ENCODE peak calls at places on chromosomes 4 and X, in eight cellular contexts. B is body of pancreas, U is WERI-Rb-1, Z is neuronal stem cell, D is cardiac muscle cell, G is fibroblast of lung, W is sigmoid colon, I is lower lobe of right lung. P is an unnamed sample.

GRCh38 chr4:138542191-138542771 is 300.1 kb upstream of the SLC7A11 start:
- DNase-seq in B (no peak), U (peak; percentile 95), Z (no peak), D (no peak), G (no peak), W (no peak), I (no peak), P (no peak)

GRCh38 chrX:11334165-11334564 is 41.0 kb downstream of the AMELX start:
- DNase-seq in B (no peak), U (no peak), Z (no peak), D (no peak), G (no peak), W (no peak), I (no peak), P (no peak)

GRCh38 chr4:80610845-80611244 is 275.3 kb downstream of the CFAP299 start:
- DNase-seq in B (no peak), U (no peak), Z (no peak), D (no peak), G (peak; percentile 73), W (no peak), I (no peak), P (no peak)

GRCh38 chr4:184792950-184793555 is 32.7 kb downstream of the ACSL1 start:
- DNase-seq in B (peak; percentile 63), U (no peak), Z (no peak), D (no peak), G (peak; percentile 97), W (no peak), I (peak; percentile 51), P (no peak)

GRCh38 chr4:10808591-10808990 is 124.0 kb upstream of the CLNK start:
- DNase-seq in B (peak; percentile 2), U (no peak), Z (no peak), D (no peak), G (peak; percentile 91), W (peak; percentile 67), I (no peak), P (peak; percentile 27)

GRCh38 chr4:76740866-76741662 is 156.9 kb downstream of the SOWAHB start:
- DNase-seq in B (no peak), U (no peak), Z (no peak), D (no peak), G (no peak), W (no peak), I (no peak), P (no peak)

GRCh38 chr4:176498857-176499256 is 179.1 kb downstream of the SPCS3 start:
- DNase-seq in B (no peak), U (no peak), Z (no peak), D (no peak), G (peak; percentile 71), W (no peak), I (no peak), P (no peak)

GRCh38 chr4:123477804-123478209 is 81.2 kb downstream of the SPRY1 start:
- DNase-seq in B (peak; percentile 24), U (no peak), Z (no peak), D (no peak), G (peak; percentile 73), W (no peak), I (no peak), P (no peak)

GRCh38 chr4:169251291-169252235 is 19.2 kb downstream of the SH3RF1 start:
- DNase-seq in B (no peak), U (no peak), Z (no peak), D (no peak), G (no peak), W (no peak), I (no peak), P (no peak)

GRCh38 chr4:123418486-123418931 is 21.9 kb downstream of the SPRY1 start:
- DNase-seq in B (peak; percentile 47), U (no peak), Z (peak; percentile 85), D (peak; percentile 50), G (peak; percentile 85), W (no peak), I (no peak), P (no peak)

GRCh38 chrX:30161043-30161442 is 54.3 kb upstream of the MAGEB2 start:
- DNase-seq in B (no peak), U (no peak), Z (no peak), D (no peak), G (no peak), W (no peak), I (no peak), P (no peak)

GRCh38 chrX:153408871-153409351 is 2.4 kb upstream of the ZFP92 start:
- DNase-seq in B (no peak), U (no peak), Z (no peak), D (no peak), G (no peak), W (peak; percentile 51), I (no peak), P (no peak)

GRCh38 chrX:53435997-53436396 is 1.8 kb upstream of the HSD17B10 start:
- DNase-seq in B (peak; percentile 60), U (peak; percentile 75), Z (no peak), D (peak; percentile 67), G (peak; percentile 64), W (peak; percentile 74), I (peak; percentile 53), P (no peak)

GRCh38 chr4:81030617-81031388 is at the start of gene BMP3:
- DNase-seq in B (peak; percentile 4), U (peak; percentile 54), Z (peak; percentile 43), D (peak; percentile 50), G (peak; percentile 48), W (peak; percentile 86), I (peak; percentile 75), P (no peak)

GRCh38 chr4:1972414-1972813 is 36.4 kb downstream of the NELFA start:
- DNase-seq in B (no peak), U (no peak), Z (no peak), D (no peak), G (no peak), W (peak; percentile 40), I (no peak), P (no peak)

GRCh38 chrX:51148848-51149247 is 183.8 kb upstream of the NUDT10 start:
- DNase-seq in B (peak; percentile 2), U (no peak), Z (no peak), D (peak; percentile 34), G (no peak), W (no peak), I (no peak), P (no peak)

DNA sequence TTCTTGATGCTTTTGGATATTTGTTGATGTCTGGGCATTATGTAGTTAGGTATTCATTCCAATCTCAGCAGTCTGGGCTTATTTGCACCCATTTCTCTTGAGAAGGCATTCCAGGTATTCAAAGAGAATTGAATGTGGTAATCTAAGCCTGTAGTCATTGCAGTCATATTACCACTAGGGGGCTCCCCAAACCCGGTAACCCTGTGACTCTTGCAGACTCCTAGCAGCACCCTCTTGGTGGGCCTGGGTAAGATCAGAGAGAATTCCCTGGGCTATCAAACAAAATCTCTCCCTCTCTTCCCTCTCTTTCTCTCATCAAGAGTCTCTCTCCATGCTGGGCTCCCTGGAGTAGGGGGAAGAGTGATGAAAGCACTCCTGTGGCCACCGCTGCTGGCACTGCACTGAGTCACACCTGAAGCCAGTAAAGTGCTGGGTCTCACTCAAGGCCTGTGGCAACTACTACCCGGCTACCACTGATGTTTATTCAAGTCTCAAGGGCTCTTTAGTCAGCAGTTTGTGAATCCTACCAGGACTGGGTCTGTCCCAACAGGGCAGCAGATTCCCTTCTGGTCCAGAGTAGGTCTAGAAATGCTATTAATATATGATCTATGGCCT is 187.7 kb upstream of the NUDT10 start:
- DNase-seq in B (peak; percentile 16), U (peak; percentile 47), Z (peak; percentile 45), D (peak; percentile 71), G (peak; percentile 25), W (no peak), I (no peak), P (no peak)
- H3K27me3 ChIP-seq in B (no peaks in the 10 kb centered on the region), U (peaks cover 28% of the 10 kb centered on the region), Z (no peaks in the 10 kb centered on the region), D (no peaks in the 10 kb centered on the region), G (no peaks in the 10 kb centered on the region), W (no peaks in the 10 kb centered on the region), I (no peaks in the 10 kb centered on the region), P (no peaks in the 10 kb centered on the region)

GRCh38 chrX:16838202-16839066 is 31.7 kb downstream of the RBBP7 start:
- DNase-seq in B (no peak), U (no peak), Z (no peak), D (peak; percentile 66), G (peak; percentile 87), W (no peak), I (no peak), P (no peak)
- H3K36me3 ChIP-seq in B (no peaks in the 10 kb centered on the region), U (peaks cover 91% of the 10 kb centered on the region), Z (peaks cover 2% of the 10 kb centered on the region), D (peaks cover 17% of the 10 kb centered on the region), G (peaks cover 10% of the 10 kb centered on the region), W (no peaks in the 10 kb centered on the region), I (peaks cover 42% of the 10 kb centered on the region), P (no peaks in the 10 kb centered on the region)

GRCh38 chr4:54659213-54660144 is 1.7 kb downstream of the KIT start:
- DNase-seq in B (no peak), U (no peak), Z (peak; percentile 37), D (peak; percentile 47), G (peak; percentile 25), W (no peak), I (no peak), P (no peak)
- H3K27me3 ChIP-seq in B (no peaks in the 10 kb centered on the region), U (peaks cover 43% of the 10 kb centered on the region), Z (peaks cover 23% of the 10 kb centered on the region), D (peaks cover 76% of the 10 kb centered on the region), G (peaks cover 15% of the 10 kb centered on the region), W (peaks cover 53% of the 10 kb centered on the region), I (peaks cover 39% of the 10 kb centered on the region), P (no peaks in the 10 kb centered on the region)

GRCh38 chrX:150216716-150217115 is 146.4 kb upstream of the MAMLD1 start:
- DNase-seq in B (no peak), U (no peak), Z (no peak), D (no peak), G (no peak), W (no peak), I (no peak), P (no peak)
- H3K36me3 ChIP-seq in B (no peaks in the 10 kb centered on the region), U (no peaks in the 10 kb centered on the region), Z (no peaks in the 10 kb centered on the region), D (no peaks in the 10 kb centered on the region), G (no peaks in the 10 kb centered on the region), W (no peaks in the 10 kb centered on the region), I (no peaks in the 10 kb centered on the region), P (no peaks in the 10 kb centered on the region)

GRCh38 chr4:48591372-48591771 is 101.3 kb downstream of the ZAR1 start:
- DNase-seq in B (no peak), U (no peak), Z (no peak), D (peak; percentile 44), G (no peak), W (no peak), I (no peak), P (no peak)

GRCh38 chr4:48594185-48594584 is 104.1 kb downstream of the ZAR1 start:
- DNase-seq in B (no peak), U (peak; percentile 80), Z (peak; percentile 47), D (no peak), G (no peak), W (no peak), I (no peak), P (no peak)

GRCh38 chr4:48590884-48591283 is 100.8 kb downstream of the ZAR1 start:
- DNase-seq in B (no peak), U (no peak), Z (no peak), D (no peak), G (no peak), W (no peak), I (no peak), P (no peak)

GRCh38 chr4:48585401-48585800 is 95.3 kb downstream of the ZAR1 start:
- DNase-seq in B (no peak), U (no peak), Z (no peak), D (no peak), G (no peak), W (no peak), I (no peak), P (no peak)

GRCh38 chr4:48588230-48588943 is 98.3 kb downstream of the ZAR1 start:
- DNase-seq in B (no peak), U (no peak), Z (no peak), D (no peak), G (no peak), W (no peak), I (no peak), P (no peak)
- H3K27me3 ChIP-seq in B (no peaks in the 10 kb centered on the region), U (no peaks in the 10 kb centered on the region), Z (no peaks in the 10 kb centered on the region), D (no peaks in the 10 kb centered on the region), G (no peaks in the 10 kb centered on the region), W (no peaks in the 10 kb centered on the region), I (no peaks in the 10 kb centered on the region), P (no peaks in the 10 kb centered on the region)